ENCODE peak calls at places on chromosomes 7 and 10, in eight cellular contexts. One of them, this sample, is unnamed.
A peak's percentile ranks its signal among the peaks of the same experiment; 100 is the strongest.

GRCh38 chr10:78165617-78166016 is 132.0 kb downstream of the RPS24 start:
- DNase-seq in thyroid gland: no peak
- DNase-seq in Peyer's patch: no peak
- DNase-seq in CD8-positive, alpha-beta T cell: no peak
- DNase-seq in HCT116: peak; percentile 26
- DNase-seq in left lung: no peak
- DNase-seq in hepatocyte: peak; percentile 47
- DNase-seq in H9: peak; percentile 48
- DNase-seq in this sample: no peak

GRCh38 chr7:134834689-134835462 is 55.4 kb downstream of the CALD1 start:
- DNase-seq in HCT116: no peak
- DNase-seq in left lung: no peak
- DNase-seq in thyroid gland: no peak
- DNase-seq in hepatocyte: no peak
- DNase-seq in H9: no peak
- DNase-seq in CD8-positive, alpha-beta T cell: no peak
- DNase-seq in Peyer's patch: no peak
- DNase-seq in this sample: no peak

GRCh38 chr10:80283119-80283518 is 6.3 kb downstream of the MAT1A start:
- DNase-seq in HCT116: no peak
- DNase-seq in Peyer's patch: no peak
- DNase-seq in hepatocyte: peak; percentile 11
- DNase-seq in left lung: no peak
- DNase-seq in H9: no peak
- DNase-seq in thyroid gland: no peak
- DNase-seq in CD8-positive, alpha-beta T cell: no peak
- DNase-seq in this sample: no peak

GRCh38 chr10:7520496-7521485 is 110.0 kb upstream of the SFMBT2 start:
- DNase-seq in H9: no peak
- DNase-seq in CD8-positive, alpha-beta T cell: no peak
- DNase-seq in HCT116: no peak
- DNase-seq in Peyer's patch: no peak
- DNase-seq in hepatocyte: no peak
- DNase-seq in left lung: no peak
- DNase-seq in thyroid gland: no peak
- DNase-seq in this sample: no peak

GRCh38 chr7:30924624-30925023 is 13.0 kb downstream of the AQP1 start:
- DNase-seq in thyroid gland: peak; percentile 0
- DNase-seq in Peyer's patch: peak; percentile 26
- DNase-seq in H9: peak; percentile 8
- DNase-seq in HCT116: no peak
- DNase-seq in left lung: no peak
- DNase-seq in CD8-positive, alpha-beta T cell: no peak
- DNase-seq in hepatocyte: no peak
- DNase-seq in this sample: no peak

GRCh38 chr7:106217089-106217542 is 67.7 kb downstream of the NAMPT start:
- DNase-seq in H9: no peak
- DNase-seq in CD8-positive, alpha-beta T cell: no peak
- DNase-seq in hepatocyte: peak; percentile 66
- DNase-seq in HCT116: peak; percentile 21
- DNase-seq in Peyer's patch: peak; percentile 77
- DNase-seq in thyroid gland: peak; percentile 50
- DNase-seq in left lung: peak; percentile 45
- DNase-seq in this sample: peak; percentile 90

GRCh38 chr10:26269754-26270153 is 53.2 kb downstream of the GAD2 start:
- DNase-seq in thyroid gland: no peak
- DNase-seq in left lung: no peak
- DNase-seq in hepatocyte: peak; percentile 68
- DNase-seq in CD8-positive, alpha-beta T cell: no peak
- DNase-seq in HCT116: peak; percentile 42
- DNase-seq in H9: no peak
- DNase-seq in Peyer's patch: no peak
- DNase-seq in this sample: no peak

GRCh38 chr10:71260622-71261325 is 48.4 kb downstream of the UNC5B start:
- DNase-seq in left lung: no peak
- DNase-seq in thyroid gland: peak; percentile 36
- DNase-seq in H9: no peak
- DNase-seq in Peyer's patch: no peak
- DNase-seq in hepatocyte: peak; percentile 75
- DNase-seq in HCT116: peak; percentile 47
- DNase-seq in CD8-positive, alpha-beta T cell: no peak
- DNase-seq in this sample: no peak

GRCh38 chr7:55024776-55025175 is 6.0 kb downstream of the EGFR start:
- DNase-seq in Peyer's patch: no peak
- DNase-seq in HCT116: no peak
- DNase-seq in hepatocyte: no peak
- DNase-seq in left lung: no peak
- DNase-seq in thyroid gland: no peak
- DNase-seq in H9: no peak
- DNase-seq in CD8-positive, alpha-beta T cell: no peak
- DNase-seq in this sample: no peak

GRCh38 chr10:20993387-20994170 is 96.5 kb upstream of the NEBL start:
- DNase-seq in Peyer's patch: no peak
- DNase-seq in HCT116: no peak
- DNase-seq in left lung: no peak
- DNase-seq in H9: no peak
- DNase-seq in hepatocyte: no peak
- DNase-seq in thyroid gland: no peak
- DNase-seq in CD8-positive, alpha-beta T cell: no peak
- DNase-seq in this sample: no peak
- H3K27ac ChIP-seq in Peyer's patch: no peak overlapping the region
- H3K27ac ChIP-seq in HCT116: no peak overlapping the region
- H3K27ac ChIP-seq in left lung: no peak overlapping the region
- H3K27ac ChIP-seq in H9: no peak overlapping the region
- H3K27ac ChIP-seq in hepatocyte: no peak overlapping the region
- H3K27ac ChIP-seq in thyroid gland: no peak overlapping the region
- H3K27ac ChIP-seq in CD8-positive, alpha-beta T cell: no peak overlapping the region
- H3K27ac ChIP-seq in this sample: no peak overlapping the region

GRCh38 chr10:60048146-60048545 is 141.8 kb upstream of the CCDC6 start:
- DNase-seq in left lung: no peak
- DNase-seq in CD8-positive, alpha-beta T cell: no peak
- DNase-seq in Peyer's patch: no peak
- DNase-seq in HCT116: peak; percentile 18
- DNase-seq in thyroid gland: peak; percentile 61
- DNase-seq in hepatocyte: peak; percentile 17
- DNase-seq in H9: peak; percentile 66
- DNase-seq in this sample: no peak
- TF ChIP-seq CTCF in left lung: no peak
- TF ChIP-seq CTCF in CD8-positive, alpha-beta T cell: no peak
- TF ChIP-seq CTCF in Peyer's patch: no peak
- TF ChIP-seq CTCF in HCT116: peak; percentile 31
- TF ChIP-seq CTCF in thyroid gland: no peak
- TF ChIP-seq CTCF in hepatocyte: peak; percentile 40
- TF ChIP-seq CTCF in H9: peak; percentile 76
- TF ChIP-seq CTCF in this sample: no peak

DNA sequence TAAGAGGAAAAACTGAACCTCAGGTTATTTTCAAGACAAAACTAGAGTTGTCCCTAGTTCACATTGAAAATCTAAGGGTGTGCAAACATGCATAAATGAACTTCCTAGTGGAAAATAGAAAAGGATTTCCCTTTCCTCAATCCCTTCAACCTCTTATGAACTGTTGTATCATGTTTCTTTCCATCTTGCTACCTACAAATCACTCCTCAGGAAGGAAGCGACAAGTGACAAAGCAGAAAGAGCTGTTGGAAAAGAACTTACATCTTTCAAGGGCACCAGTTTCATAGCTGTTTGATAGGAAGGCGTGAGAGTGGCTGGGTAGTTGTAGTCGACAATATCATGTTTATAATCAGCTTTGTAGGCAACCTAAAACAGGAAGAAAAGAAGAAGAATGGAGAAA is 23.9 kb downstream of the NRAP start:
- DNase-seq in H9: no peak
- DNase-seq in Peyer's patch: no peak
- DNase-seq in CD8-positive, alpha-beta T cell: no peak
- DNase-seq in HCT116: no peak
- DNase-seq in hepatocyte: no peak
- DNase-seq in left lung: no peak
- DNase-seq in thyroid gland: no peak
- DNase-seq in this sample: no peak
- H3K27ac ChIP-seq in H9: no peak overlapping the region
- H3K27ac ChIP-seq in Peyer's patch: no peak overlapping the region
- H3K27ac ChIP-seq in CD8-positive, alpha-beta T cell: no peak overlapping the region
- H3K27ac ChIP-seq in HCT116: no peak overlapping the region
- H3K27ac ChIP-seq in hepatocyte: no peak overlapping the region
- H3K27ac ChIP-seq in left lung: no peak overlapping the region
- H3K27ac ChIP-seq in thyroid gland: no peak overlapping the region
- H3K27ac ChIP-seq in this sample: no peak overlapping the region

DNA sequence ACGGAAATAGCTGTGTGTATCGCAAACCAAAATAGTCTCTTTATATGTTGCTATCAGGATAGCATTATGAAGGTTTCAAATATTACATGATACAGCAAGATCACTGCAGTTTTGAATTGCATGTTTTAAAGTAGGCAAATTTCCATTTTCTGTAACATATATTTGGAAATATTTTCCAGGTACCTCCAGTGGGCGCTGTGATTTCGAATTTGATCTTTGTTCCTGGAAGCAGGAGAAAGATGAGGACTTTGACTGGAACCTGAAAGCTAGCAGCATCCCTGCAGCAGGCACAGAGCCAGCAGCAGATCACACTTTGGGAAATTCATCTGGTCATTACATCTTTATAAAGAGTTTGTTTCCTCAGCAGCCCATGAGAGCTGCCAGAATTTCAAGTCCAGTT is 299.0 kb downstream of the MALRD1 start:
- DNase-seq in H9: no peak
- DNase-seq in CD8-positive, alpha-beta T cell: no peak
- DNase-seq in thyroid gland: no peak
- DNase-seq in HCT116: no peak
- DNase-seq in Peyer's patch: no peak
- DNase-seq in hepatocyte: peak; percentile 12
- DNase-seq in left lung: no peak
- DNase-seq in this sample: peak; percentile 48
- TF ChIP-seq CTCF in H9: peak; percentile 65
- TF ChIP-seq CTCF in CD8-positive, alpha-beta T cell: no peak
- TF ChIP-seq CTCF in thyroid gland: no peak
- TF ChIP-seq CTCF in HCT116: no peak
- TF ChIP-seq CTCF in Peyer's patch: no peak
- TF ChIP-seq CTCF in hepatocyte: peak; percentile 45
- TF ChIP-seq CTCF in left lung: no peak
- TF ChIP-seq CTCF in this sample: peak; percentile 46

GRCh38 chr10:93993782-93994668 is at the start of gene PLCE1:
- DNase-seq in H9: peak; percentile 62
- DNase-seq in hepatocyte: peak; percentile 89
- DNase-seq in thyroid gland: peak; percentile 82
- DNase-seq in CD8-positive, alpha-beta T cell: no peak
- DNase-seq in HCT116: no peak
- DNase-seq in Peyer's patch: peak; percentile 69
- DNase-seq in left lung: peak; percentile 83
- DNase-seq in this sample: peak; percentile 68
- H3K27ac ChIP-seq in H9: no peak within 1 kb of the TSS
- H3K27ac ChIP-seq in hepatocyte: peak within 1 kb of the TSS; percentile 53
- H3K27ac ChIP-seq in thyroid gland: peak within 1 kb of the TSS; percentile 78
- H3K27ac ChIP-seq in CD8-positive, alpha-beta T cell: no peak within 1 kb of the TSS
- H3K27ac ChIP-seq in HCT116: no peak within 1 kb of the TSS
- H3K27ac ChIP-seq in Peyer's patch: peak within 1 kb of the TSS; percentile 77
- H3K27ac ChIP-seq in left lung: no peak within 1 kb of the TSS
- H3K27ac ChIP-seq in this sample: no peak within 1 kb of the TSS

GRCh38 chr10:87771871-87772500 is 46.0 kb downstream of the ATAD1 start:
- DNase-seq in CD8-positive, alpha-beta T cell: no peak
- DNase-seq in hepatocyte: peak; percentile 21
- DNase-seq in H9: no peak
- DNase-seq in HCT116: no peak
- DNase-seq in Peyer's patch: no peak
- DNase-seq in thyroid gland: no peak
- DNase-seq in left lung: no peak
- DNase-seq in this sample: no peak
- TF ChIP-seq CTCF in CD8-positive, alpha-beta T cell: peak; percentile 69
- TF ChIP-seq CTCF in hepatocyte: peak; percentile 64
- TF ChIP-seq CTCF in H9: peak; percentile 72
- TF ChIP-seq CTCF in HCT116: peak; percentile 31
- TF ChIP-seq CTCF in Peyer's patch: no peak
- TF ChIP-seq CTCF in thyroid gland: no peak
- TF ChIP-seq CTCF in left lung: peak; percentile 30
- TF ChIP-seq CTCF in this sample: peak; percentile 65

DNA sequence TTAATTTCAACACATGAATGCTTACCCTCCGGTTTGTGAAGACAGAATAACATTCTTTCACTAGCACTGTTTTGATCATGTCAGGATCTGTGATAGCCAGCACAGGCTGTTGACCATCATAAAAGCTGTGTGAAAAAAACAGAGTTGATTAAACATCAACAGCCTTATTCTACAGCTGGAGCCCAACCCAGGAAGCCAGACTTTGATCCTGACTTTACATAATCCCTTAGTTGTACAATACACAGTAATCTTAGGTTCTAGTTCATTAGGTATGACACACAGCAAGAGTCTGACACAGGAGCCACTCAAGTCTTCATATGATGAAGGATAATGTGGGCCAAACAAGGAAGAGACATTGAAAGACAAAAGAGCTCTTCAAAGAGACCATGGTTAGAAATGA is 11.4 kb downstream of the CYP3A4 start:
- DNase-seq in H9: no peak
- DNase-seq in HCT116: no peak
- DNase-seq in left lung: no peak
- DNase-seq in thyroid gland: no peak
- DNase-seq in hepatocyte: peak; percentile 58
- DNase-seq in CD8-positive, alpha-beta T cell: no peak
- DNase-seq in Peyer's patch: peak; percentile 75
- DNase-seq in this sample: no peak
- H3K27ac ChIP-seq in H9: no peak overlapping the region
- H3K27ac ChIP-seq in HCT116: no peak overlapping the region
- H3K27ac ChIP-seq in left lung: no peak overlapping the region
- H3K27ac ChIP-seq in thyroid gland: no peak overlapping the region
- H3K27ac ChIP-seq in hepatocyte: peak overlapping the region; percentile 70
- H3K27ac ChIP-seq in CD8-positive, alpha-beta T cell: no peak overlapping the region
- H3K27ac ChIP-seq in Peyer's patch: peak overlapping the region; percentile 69
- H3K27ac ChIP-seq in this sample: peak overlapping the region; percentile 36

This sample was measured in right lobe of liver.